ENCODE peak calls at places on chromosomes 13 and 19, in nine cellular contexts. N, I, B, Y, M, J, P, R and E are unnamed samples.

GRCh38 chr13:112142401-112142930 is 75.5 kb downstream of the SOX1 start:
- DNase-seq in N (no peak), I (no peak), B (no peak), Y (no peak), M (no peak), J (no peak), P (no peak), R (no peak), E (no peak)

GRCh38 chr13:36778083-36778671 is 40.8 kb upstream of the RFXAP start:
- DNase-seq in N (no peak), I (no peak), B (no peak), Y (no peak), M (peak), J (no peak), P (no peak), R (peak), E (no peak)

GRCh38 chr13:113448545-113448884 is 4.8 kb downstream of the ADPRHL1 start:
- DNase-seq in N (no peak), I (no peak), B (no peak), Y (no peak), M (no peak), J (peak), P (no peak), R (no peak), E (peak)

GRCh38 chr13:80093888-80094287 is 247.0 kb downstream of the SPRY2 start:
- DNase-seq in N (no peak), I (no peak), B (no peak), Y (peak), M (no peak), J (no peak), P (no peak), R (no peak), E (no peak)

GRCh38 chr13:51832471-51833152 is 12.4 kb downstream of the TMEM272 start:
- DNase-seq in N (peak), I (peak), B (no peak), Y (no peak), M (peak), J (no peak), P (peak), R (no peak), E (no peak)

GRCh38 chr13:69374036-69374435 is 733.6 kb upstream of the ATXN8OS start:
- DNase-seq in N (no peak), I (no peak), B (no peak), Y (no peak), M (no peak), J (no peak), P (no peak), R (no peak), E (no peak)

GRCh38 chr13:99033814-99034213 is 56.0 kb upstream of the DOCK9 start:
- DNase-seq in N (peak), I (no peak), B (peak), Y (no peak), M (peak), J (no peak), P (peak), R (peak), E (peak)

GRCh38 chr19:29121684-29122083 is 91.3 kb downstream of the UQCRFS1 start:
- DNase-seq in N (peak), I (no peak), B (no peak), Y (no peak), M (peak), J (no peak), P (peak), R (peak), E (no peak)

GRCh38 chr19:6730153-6730804 is 7.1 kb downstream of the GPR108 start:
- DNase-seq in N (peak), I (peak), B (no peak), Y (no peak), M (no peak), J (peak), P (no peak), R (no peak), E (peak)

GRCh38 chr13:23867027-23867491 is 22.1 kb downstream of the MIPEP start:
- DNase-seq in N (no peak), I (no peak), B (no peak), Y (no peak), M (peak), J (no peak), P (peak), R (no peak), E (no peak)

GRCh38 chr13:44244288-44244687 is 129.3 kb upstream of the SERP2 start:
- DNase-seq in N (no peak), I (no peak), B (no peak), Y (no peak), M (peak), J (no peak), P (no peak), R (peak), E (no peak)

GRCh38 chr19:47324502-47324901 is 7.5 kb upstream of the C5AR2 start:
- DNase-seq in N (no peak), I (no peak), B (no peak), Y (no peak), M (no peak), J (no peak), P (no peak), R (no peak), E (no peak)

GRCh38 chr13:74367193-74367592 is 233.0 kb upstream of the KLF12 start:
- DNase-seq in N (no peak), I (peak), B (no peak), Y (no peak), M (no peak), J (no peak), P (no peak), R (no peak), E (no peak)

GRCh38 chr13:114134111-114134943 is 1.9 kb upstream of the RASA3 start:
- DNase-seq in N (no peak), I (no peak), B (no peak), Y (no peak), M (no peak), J (peak), P (no peak), R (peak), E (no peak)

GRCh38 chr13:85618514-85618913 is 180.7 kb downstream of the SLITRK6 start:
- DNase-seq in N (no peak), I (no peak), B (no peak), Y (no peak), M (no peak), J (no peak), P (no peak), R (no peak), E (no peak)

GRCh38 chr13:25803626-25804025 is 248.2 kb downstream of the SHISA2 start:
- DNase-seq in N (no peak), I (no peak), B (no peak), Y (no peak), M (no peak), J (no peak), P (no peak), R (no peak), E (no peak)